ENCODE peak calls at places on chromosomes 3 and 15, in nine cellular contexts. G is cardiac fibroblast; W is posterior vena cava; R is HTR-8/SVneo; Q is HS-27A; H is astrocyte of the spinal cord; T is activated T-cell treated with anti-CD3 and anti-CD28 coated beads, Interleukin-2, amount 50 U/mL, for 24 hours; U is AG09319; Z is A673. K is an unnamed sample.

GRCh38 chr3:33447958-33448357 is 7.8 kb upstream of the UBP1 start:
- DNase-seq in G (no peak), W (no peak), R (no peak), Q (no peak), H (no peak), T (no peak), U (no peak), Z (no peak), K (no peak)

GRCh38 chr3:169236662-169237174 is 426.8 kb downstream of the MECOM start:
- DNase-seq in G (no peak), W (no peak), R (no peak), Q (no peak), H (no peak), T (no peak), U (no peak), Z (no peak), K (no peak)

GRCh38 chr3:100992086-100993033 is 861 bp downstream of the ABI3BP start:
- DNase-seq in G (peak), W (no peak), R (peak), Q (no peak), H (peak), T (no peak), U (no peak), Z (peak), K (peak)

GRCh38 chr3:81995334-81995733 is 233.9 kb upstream of the GBE1 start:
- DNase-seq in G (no peak), W (no peak), R (no peak), Q (no peak), H (no peak), T (no peak), U (no peak), Z (no peak), K (no peak)

GRCh38 chr3:9947025-9947995 is 4.9 kb downstream of the PRRT3 start:
- DNase-seq in G (peak), W (peak), R (no peak), Q (peak), H (peak), T (no peak), U (no peak), Z (peak), K (peak)

GRCh38 chr3:17046623-17047022 is 161.9 kb downstream of the PLCL2 start:
- DNase-seq in G (no peak), W (no peak), R (no peak), Q (no peak), H (no peak), T (no peak), U (no peak), Z (no peak), K (no peak)

GRCh38 chr3:53259427-53260259 is 3.8 kb upstream of the TKT start:
- DNase-seq in G (peak), W (no peak), R (no peak), Q (no peak), H (no peak), T (no peak), U (no peak), Z (no peak), K (no peak)

GRCh38 chr3:129795596-129795995 is 97.9 kb downstream of the TMCC1 start:
- DNase-seq in G (no peak), W (no peak), R (no peak), Q (no peak), H (peak), T (no peak), U (no peak), Z (no peak), K (no peak)

GRCh38 chr3:55458398-55458797 is 28.7 kb downstream of the WNT5A start:
- DNase-seq in G (no peak), W (no peak), R (no peak), Q (no peak), H (no peak), T (no peak), U (no peak), Z (no peak), K (no peak)

GRCh38 chr3:134344560-134344959 is 29.7 kb downstream of the AMOTL2 start:
- DNase-seq in G (no peak), W (no peak), R (no peak), Q (no peak), H (no peak), T (no peak), U (no peak), Z (no peak), K (no peak)

GRCh38 chr15:80804970-80805495 is 25.9 kb downstream of the CEMIP start:
- DNase-seq in G (no peak), W (no peak), R (no peak), Q (no peak), H (no peak), T (peak), U (no peak), Z (no peak), K (no peak)

GRCh38 chr3:142275856-142276255 is 50.5 kb upstream of the GK5 start:
- DNase-seq in G (peak), W (no peak), R (peak), Q (peak), H (peak), T (no peak), U (peak), Z (no peak), K (no peak)

GRCh38 chr3:39592306-39592705 is 124.8 kb downstream of the MOBP start:
- DNase-seq in G (no peak), W (no peak), R (no peak), Q (no peak), H (no peak), T (no peak), U (no peak), Z (no peak), K (no peak)